ENCODE peak calls at places on chromosomes 2 and 18, in ten cellular contexts. One of them, this sample, is unnamed.

GRCh38 chr2:121690095-121690494 is 40.8 kb upstream of the CLASP1 start:
- DNase-seq in uterus: no peak
- DNase-seq in EL: no peak
- DNase-seq in H54: no peak
- DNase-seq in T-helper 1 cell: no peak
- DNase-seq in D721Med: no peak
- DNase-seq in stimulated activated CD8-positive, alpha-beta memory T cell treated with anti-CD3 and anti-CD28 coated beads, Interleukin-4, amount 100 ng/mL, for 24 hours: no peak
- DNase-seq in astrocyte of the spinal cord: no peak
- DNase-seq in activated effector memory CD4-positive, alpha-beta T cell treated with anti-CD3 and anti-CD28 coated beads, Interleukin-2, amount 50 U/mL, for 16 hours: no peak
- DNase-seq in activated CD8-positive, alpha-beta memory T cell treated with anti-CD3 and anti-CD28 coated beads, Interleukin-2, amount 50 U/mL, for 48 hours: peak; percentile 32
- DNase-seq in this sample: peak; percentile 14

GRCh38 chr18:58896268-58896667 is 31.6 kb downstream of the ZNF532 start:
- DNase-seq in uterus: no peak
- DNase-seq in EL: no peak
- DNase-seq in H54: no peak
- DNase-seq in T-helper 1 cell: no peak
- DNase-seq in D721Med: peak; percentile 83
- DNase-seq in stimulated activated CD8-positive, alpha-beta memory T cell treated with anti-CD3 and anti-CD28 coated beads, Interleukin-4, amount 100 ng/mL, for 24 hours: no peak
- DNase-seq in astrocyte of the spinal cord: no peak
- DNase-seq in activated effector memory CD4-positive, alpha-beta T cell treated with anti-CD3 and anti-CD28 coated beads, Interleukin-2, amount 50 U/mL, for 16 hours: no peak
- DNase-seq in activated CD8-positive, alpha-beta memory T cell treated with anti-CD3 and anti-CD28 coated beads, Interleukin-2, amount 50 U/mL, for 48 hours: no peak
- DNase-seq in this sample: no peak

GRCh38 chr18:70047931-70048603 is 100.4 kb upstream of the CD226 start:
- DNase-seq in uterus: no peak
- DNase-seq in EL: peak; percentile 46
- DNase-seq in H54: peak; percentile 2
- DNase-seq in T-helper 1 cell: no peak
- DNase-seq in D721Med: no peak
- DNase-seq in stimulated activated CD8-positive, alpha-beta memory T cell treated with anti-CD3 and anti-CD28 coated beads, Interleukin-4, amount 100 ng/mL, for 24 hours: no peak
- DNase-seq in astrocyte of the spinal cord: peak; percentile 47
- DNase-seq in activated effector memory CD4-positive, alpha-beta T cell treated with anti-CD3 and anti-CD28 coated beads, Interleukin-2, amount 50 U/mL, for 16 hours: no peak
- DNase-seq in activated CD8-positive, alpha-beta memory T cell treated with anti-CD3 and anti-CD28 coated beads, Interleukin-2, amount 50 U/mL, for 48 hours: no peak
- DNase-seq in this sample: peak; percentile 16

GRCh38 chr2:233100192-233100998 is 40.3 kb downstream of the INPP5D start:
- DNase-seq in uterus: no peak
- DNase-seq in EL: no peak
- DNase-seq in H54: no peak
- DNase-seq in T-helper 1 cell: peak; percentile 31
- DNase-seq in D721Med: no peak
- DNase-seq in stimulated activated CD8-positive, alpha-beta memory T cell treated with anti-CD3 and anti-CD28 coated beads, Interleukin-4, amount 100 ng/mL, for 24 hours: peak; percentile 64
- DNase-seq in astrocyte of the spinal cord: no peak
- DNase-seq in activated effector memory CD4-positive, alpha-beta T cell treated with anti-CD3 and anti-CD28 coated beads, Interleukin-2, amount 50 U/mL, for 16 hours: peak; percentile 83
- DNase-seq in activated CD8-positive, alpha-beta memory T cell treated with anti-CD3 and anti-CD28 coated beads, Interleukin-2, amount 50 U/mL, for 48 hours: peak; percentile 83
- DNase-seq in this sample: no peak

GRCh38 chr2:112711356-112711755 is 9.5 kb upstream of the NT5DC4 start:
- DNase-seq in uterus: no peak
- DNase-seq in EL: no peak
- DNase-seq in H54: no peak
- DNase-seq in T-helper 1 cell: no peak
- DNase-seq in D721Med: no peak
- DNase-seq in stimulated activated CD8-positive, alpha-beta memory T cell treated with anti-CD3 and anti-CD28 coated beads, Interleukin-4, amount 100 ng/mL, for 24 hours: no peak
- DNase-seq in astrocyte of the spinal cord: no peak
- DNase-seq in activated effector memory CD4-positive, alpha-beta T cell treated with anti-CD3 and anti-CD28 coated beads, Interleukin-2, amount 50 U/mL, for 16 hours: no peak
- DNase-seq in activated CD8-positive, alpha-beta memory T cell treated with anti-CD3 and anti-CD28 coated beads, Interleukin-2, amount 50 U/mL, for 48 hours: peak; percentile 17
- DNase-seq in this sample: no peak

GRCh38 chr2:27954771-27955384 is 64.3 kb downstream of the BABAM2 start:
- DNase-seq in uterus: peak; percentile 71
- DNase-seq in EL: peak; percentile 98
- DNase-seq in H54: no peak
- DNase-seq in T-helper 1 cell: no peak
- DNase-seq in D721Med: no peak
- DNase-seq in stimulated activated CD8-positive, alpha-beta memory T cell treated with anti-CD3 and anti-CD28 coated beads, Interleukin-4, amount 100 ng/mL, for 24 hours: peak; percentile 11
- DNase-seq in astrocyte of the spinal cord: peak; percentile 96
- DNase-seq in activated effector memory CD4-positive, alpha-beta T cell treated with anti-CD3 and anti-CD28 coated beads, Interleukin-2, amount 50 U/mL, for 16 hours: peak; percentile 77
- DNase-seq in activated CD8-positive, alpha-beta memory T cell treated with anti-CD3 and anti-CD28 coated beads, Interleukin-2, amount 50 U/mL, for 48 hours: no peak
- DNase-seq in this sample: peak; percentile 86

GRCh38 chr2:119821266-119821665 is 61.5 kb downstream of the PTPN4 start:
- DNase-seq in uterus: no peak
- DNase-seq in EL: peak; percentile 5
- DNase-seq in H54: no peak
- DNase-seq in T-helper 1 cell: no peak
- DNase-seq in D721Med: no peak
- DNase-seq in stimulated activated CD8-positive, alpha-beta memory T cell treated with anti-CD3 and anti-CD28 coated beads, Interleukin-4, amount 100 ng/mL, for 24 hours: no peak
- DNase-seq in astrocyte of the spinal cord: no peak
- DNase-seq in activated effector memory CD4-positive, alpha-beta T cell treated with anti-CD3 and anti-CD28 coated beads, Interleukin-2, amount 50 U/mL, for 16 hours: no peak
- DNase-seq in activated CD8-positive, alpha-beta memory T cell treated with anti-CD3 and anti-CD28 coated beads, Interleukin-2, amount 50 U/mL, for 48 hours: no peak
- DNase-seq in this sample: no peak

GRCh38 chr2:69225933-69226332 is 161.1 kb downstream of the GFPT1 start:
- DNase-seq in uterus: no peak
- DNase-seq in EL: no peak
- DNase-seq in H54: no peak
- DNase-seq in T-helper 1 cell: no peak
- DNase-seq in D721Med: no peak
- DNase-seq in stimulated activated CD8-positive, alpha-beta memory T cell treated with anti-CD3 and anti-CD28 coated beads, Interleukin-4, amount 100 ng/mL, for 24 hours: no peak
- DNase-seq in astrocyte of the spinal cord: peak; percentile 80
- DNase-seq in activated effector memory CD4-positive, alpha-beta T cell treated with anti-CD3 and anti-CD28 coated beads, Interleukin-2, amount 50 U/mL, for 16 hours: no peak
- DNase-seq in activated CD8-positive, alpha-beta memory T cell treated with anti-CD3 and anti-CD28 coated beads, Interleukin-2, amount 50 U/mL, for 48 hours: no peak
- DNase-seq in this sample: no peak

GRCh38 chr2:109726666-109727270 is 67.3 kb upstream of the RGPD5 start:
- DNase-seq in uterus: no peak
- DNase-seq in EL: no peak
- DNase-seq in H54: no peak
- DNase-seq in T-helper 1 cell: no peak
- DNase-seq in D721Med: no peak
- DNase-seq in stimulated activated CD8-positive, alpha-beta memory T cell treated with anti-CD3 and anti-CD28 coated beads, Interleukin-4, amount 100 ng/mL, for 24 hours: no peak
- DNase-seq in astrocyte of the spinal cord: no peak
- DNase-seq in activated effector memory CD4-positive, alpha-beta T cell treated with anti-CD3 and anti-CD28 coated beads, Interleukin-2, amount 50 U/mL, for 16 hours: no peak
- DNase-seq in activated CD8-positive, alpha-beta memory T cell treated with anti-CD3 and anti-CD28 coated beads, Interleukin-2, amount 50 U/mL, for 48 hours: peak; percentile 15
- DNase-seq in this sample: no peak

GRCh38 chr2:138818479-138818878 is 38.3 kb upstream of the NXPH2 start:
- DNase-seq in uterus: no peak
- DNase-seq in EL: no peak
- DNase-seq in H54: no peak
- DNase-seq in T-helper 1 cell: no peak
- DNase-seq in D721Med: no peak
- DNase-seq in stimulated activated CD8-positive, alpha-beta memory T cell treated with anti-CD3 and anti-CD28 coated beads, Interleukin-4, amount 100 ng/mL, for 24 hours: no peak
- DNase-seq in astrocyte of the spinal cord: no peak
- DNase-seq in activated effector memory CD4-positive, alpha-beta T cell treated with anti-CD3 and anti-CD28 coated beads, Interleukin-2, amount 50 U/mL, for 16 hours: no peak
- DNase-seq in activated CD8-positive, alpha-beta memory T cell treated with anti-CD3 and anti-CD28 coated beads, Interleukin-2, amount 50 U/mL, for 48 hours: no peak
- DNase-seq in this sample: no peak

GRCh38 chr2:236305531-236305930 is 41.3 kb upstream of the ASB18 start:
- DNase-seq in uterus: no peak
- DNase-seq in EL: no peak
- DNase-seq in H54: no peak
- DNase-seq in T-helper 1 cell: no peak
- DNase-seq in D721Med: no peak
- DNase-seq in stimulated activated CD8-positive, alpha-beta memory T cell treated with anti-CD3 and anti-CD28 coated beads, Interleukin-4, amount 100 ng/mL, for 24 hours: no peak
- DNase-seq in astrocyte of the spinal cord: no peak
- DNase-seq in activated effector memory CD4-positive, alpha-beta T cell treated with anti-CD3 and anti-CD28 coated beads, Interleukin-2, amount 50 U/mL, for 16 hours: no peak
- DNase-seq in activated CD8-positive, alpha-beta memory T cell treated with anti-CD3 and anti-CD28 coated beads, Interleukin-2, amount 50 U/mL, for 48 hours: no peak
- DNase-seq in this sample: no peak

GRCh38 chr2:33166287-33166881 is 219.6 kb downstream of the LTBP1 start:
- DNase-seq in uterus: no peak
- DNase-seq in EL: peak; percentile 50
- DNase-seq in H54: no peak
- DNase-seq in T-helper 1 cell: no peak
- DNase-seq in D721Med: no peak
- DNase-seq in stimulated activated CD8-positive, alpha-beta memory T cell treated with anti-CD3 and anti-CD28 coated beads, Interleukin-4, amount 100 ng/mL, for 24 hours: no peak
- DNase-seq in astrocyte of the spinal cord: peak; percentile 80
- DNase-seq in activated effector memory CD4-positive, alpha-beta T cell treated with anti-CD3 and anti-CD28 coated beads, Interleukin-2, amount 50 U/mL, for 16 hours: no peak
- DNase-seq in activated CD8-positive, alpha-beta memory T cell treated with anti-CD3 and anti-CD28 coated beads, Interleukin-2, amount 50 U/mL, for 48 hours: no peak
- DNase-seq in this sample: no peak

GRCh38 chr2:23550553-23550952 is 165.6 kb downstream of the KLHL29 start:
- DNase-seq in uterus: no peak
- DNase-seq in EL: no peak
- DNase-seq in H54: no peak
- DNase-seq in T-helper 1 cell: no peak
- DNase-seq in D721Med: no peak
- DNase-seq in stimulated activated CD8-positive, alpha-beta memory T cell treated with anti-CD3 and anti-CD28 coated beads, Interleukin-4, amount 100 ng/mL, for 24 hours: no peak
- DNase-seq in astrocyte of the spinal cord: peak; percentile 27
- DNase-seq in activated effector memory CD4-positive, alpha-beta T cell treated with anti-CD3 and anti-CD28 coated beads, Interleukin-2, amount 50 U/mL, for 16 hours: no peak
- DNase-seq in activated CD8-positive, alpha-beta memory T cell treated with anti-CD3 and anti-CD28 coated beads, Interleukin-2, amount 50 U/mL, for 48 hours: no peak
- DNase-seq in this sample: peak; percentile 92

GRCh38 chr2:230537531-230537976 is 121.6 kb downstream of the SP100 start:
- DNase-seq in uterus: no peak
- DNase-seq in EL: no peak
- DNase-seq in H54: no peak
- DNase-seq in T-helper 1 cell: no peak
- DNase-seq in D721Med: no peak
- DNase-seq in stimulated activated CD8-positive, alpha-beta memory T cell treated with anti-CD3 and anti-CD28 coated beads, Interleukin-4, amount 100 ng/mL, for 24 hours: no peak
- DNase-seq in astrocyte of the spinal cord: no peak
- DNase-seq in activated effector memory CD4-positive, alpha-beta T cell treated with anti-CD3 and anti-CD28 coated beads, Interleukin-2, amount 50 U/mL, for 16 hours: no peak
- DNase-seq in activated CD8-positive, alpha-beta memory T cell treated with anti-CD3 and anti-CD28 coated beads, Interleukin-2, amount 50 U/mL, for 48 hours: peak; percentile 62
- DNase-seq in this sample: no peak

GRCh38 chr2:205776139-205776538 is 93.8 kb downstream of the NRP2 start:
- DNase-seq in uterus: no peak
- DNase-seq in EL: peak; percentile 37
- DNase-seq in H54: peak; percentile 29
- DNase-seq in T-helper 1 cell: no peak
- DNase-seq in D721Med: no peak
- DNase-seq in stimulated activated CD8-positive, alpha-beta memory T cell treated with anti-CD3 and anti-CD28 coated beads, Interleukin-4, amount 100 ng/mL, for 24 hours: no peak
- DNase-seq in astrocyte of the spinal cord: no peak
- DNase-seq in activated effector memory CD4-positive, alpha-beta T cell treated with anti-CD3 and anti-CD28 coated beads, Interleukin-2, amount 50 U/mL, for 16 hours: no peak
- DNase-seq in activated CD8-positive, alpha-beta memory T cell treated with anti-CD3 and anti-CD28 coated beads, Interleukin-2, amount 50 U/mL, for 48 hours: peak; percentile 78
- DNase-seq in this sample: peak; percentile 80

GRCh38 chr2:68302281-68302680 is 17.5 kb downstream of the CNRIP1 start:
- DNase-seq in uterus: no peak
- DNase-seq in EL: peak; percentile 53
- DNase-seq in H54: peak; percentile 28
- DNase-seq in T-helper 1 cell: no peak
- DNase-seq in D721Med: no peak
- DNase-seq in stimulated activated CD8-positive, alpha-beta memory T cell treated with anti-CD3 and anti-CD28 coated beads, Interleukin-4, amount 100 ng/mL, for 24 hours: no peak
- DNase-seq in astrocyte of the spinal cord: no peak
- DNase-seq in activated effector memory CD4-positive, alpha-beta T cell treated with anti-CD3 and anti-CD28 coated beads, Interleukin-2, amount 50 U/mL, for 16 hours: no peak
- DNase-seq in activated CD8-positive, alpha-beta memory T cell treated with anti-CD3 and anti-CD28 coated beads, Interleukin-2, amount 50 U/mL, for 48 hours: no peak
- DNase-seq in this sample: no peak

GRCh38 chr2:190591437-190591836 is 56.9 kb upstream of the NEMP2 start:
- DNase-seq in uterus: no peak
- DNase-seq in EL: no peak
- DNase-seq in H54: no peak
- DNase-seq in T-helper 1 cell: no peak
- DNase-seq in D721Med: no peak
- DNase-seq in stimulated activated CD8-positive, alpha-beta memory T cell treated with anti-CD3 and anti-CD28 coated beads, Interleukin-4, amount 100 ng/mL, for 24 hours: no peak
- DNase-seq in astrocyte of the spinal cord: no peak
- DNase-seq in activated effector memory CD4-positive, alpha-beta T cell treated with anti-CD3 and anti-CD28 coated beads, Interleukin-2, amount 50 U/mL, for 16 hours: no peak
- DNase-seq in activated CD8-positive, alpha-beta memory T cell treated with anti-CD3 and anti-CD28 coated beads, Interleukin-2, amount 50 U/mL, for 48 hours: no peak
- DNase-seq in this sample: no peak

GRCh38 chr2:241981076-241981700 is 111.7 kb downstream of the RTP5 start:
- DNase-seq in uterus: no peak
- DNase-seq in EL: no peak
- DNase-seq in H54: no peak
- DNase-seq in T-helper 1 cell: no peak
- DNase-seq in D721Med: no peak
- DNase-seq in stimulated activated CD8-positive, alpha-beta memory T cell treated with anti-CD3 and anti-CD28 coated beads, Interleukin-4, amount 100 ng/mL, for 24 hours: no peak
- DNase-seq in astrocyte of the spinal cord: no peak
- DNase-seq in activated effector memory CD4-positive, alpha-beta T cell treated with anti-CD3 and anti-CD28 coated beads, Interleukin-2, amount 50 U/mL, for 16 hours: no peak
- DNase-seq in activated CD8-positive, alpha-beta memory T cell treated with anti-CD3 and anti-CD28 coated beads, Interleukin-2, amount 50 U/mL, for 48 hours: peak; percentile 37
- DNase-seq in this sample: no peak

GRCh38 chr2:68912732-68913131 is 40.0 kb downstream of the GKN2 start:
- DNase-seq in uterus: no peak
- DNase-seq in EL: no peak
- DNase-seq in H54: no peak
- DNase-seq in T-helper 1 cell: no peak
- DNase-seq in D721Med: no peak
- DNase-seq in stimulated activated CD8-positive, alpha-beta memory T cell treated with anti-CD3 and anti-CD28 coated beads, Interleukin-4, amount 100 ng/mL, for 24 hours: no peak
- DNase-seq in astrocyte of the spinal cord: no peak
- DNase-seq in activated effector memory CD4-positive, alpha-beta T cell treated with anti-CD3 and anti-CD28 coated beads, Interleukin-2, amount 50 U/mL, for 16 hours: peak; percentile 74
- DNase-seq in activated CD8-positive, alpha-beta memory T cell treated with anti-CD3 and anti-CD28 coated beads, Interleukin-2, amount 50 U/mL, for 48 hours: no peak
- DNase-seq in this sample: no peak

GRCh38 chr2:34787341-34787740 is 1188.2 kb upstream of the FAM98A start:
- DNase-seq in uterus: no peak
- DNase-seq in EL: no peak
- DNase-seq in H54: no peak
- DNase-seq in T-helper 1 cell: no peak
- DNase-seq in D721Med: no peak
- DNase-seq in stimulated activated CD8-positive, alpha-beta memory T cell treated with anti-CD3 and anti-CD28 coated beads, Interleukin-4, amount 100 ng/mL, for 24 hours: no peak
- DNase-seq in astrocyte of the spinal cord: no peak
- DNase-seq in activated effector memory CD4-positive, alpha-beta T cell treated with anti-CD3 and anti-CD28 coated beads, Interleukin-2, amount 50 U/mL, for 16 hours: no peak
- DNase-seq in activated CD8-positive, alpha-beta memory T cell treated with anti-CD3 and anti-CD28 coated beads, Interleukin-2, amount 50 U/mL, for 48 hours: no peak
- DNase-seq in this sample: no peak

GRCh38 chr18:77054606-77055428 is 77.8 kb downstream of the MBP start:
- DNase-seq in uterus: peak; percentile 75
- DNase-seq in EL: peak; percentile 90
- DNase-seq in H54: peak; percentile 35
- DNase-seq in T-helper 1 cell: peak; percentile 67
- DNase-seq in D721Med: no peak
- DNase-seq in stimulated activated CD8-positive, alpha-beta memory T cell treated with anti-CD3 and anti-CD28 coated beads, Interleukin-4, amount 100 ng/mL, for 24 hours: peak; percentile 62
- DNase-seq in astrocyte of the spinal cord: peak; percentile 94
- DNase-seq in activated effector memory CD4-positive, alpha-beta T cell treated with anti-CD3 and anti-CD28 coated beads, Interleukin-2, amount 50 U/mL, for 16 hours: peak; percentile 91
- DNase-seq in activated CD8-positive, alpha-beta memory T cell treated with anti-CD3 and anti-CD28 coated beads, Interleukin-2, amount 50 U/mL, for 48 hours: peak; percentile 85
- DNase-seq in this sample: peak; percentile 91

GRCh38 chr2:69581774-69582581 is 61.6 kb downstream of the AAK1 start:
- DNase-seq in uterus: no peak
- DNase-seq in EL: peak; percentile 79
- DNase-seq in H54: no peak
- DNase-seq in T-helper 1 cell: no peak
- DNase-seq in D721Med: no peak
- DNase-seq in stimulated activated CD8-positive, alpha-beta memory T cell treated with anti-CD3 and anti-CD28 coated beads, Interleukin-4, amount 100 ng/mL, for 24 hours: no peak
- DNase-seq in astrocyte of the spinal cord: peak; percentile 25
- DNase-seq in activated effector memory CD4-positive, alpha-beta T cell treated with anti-CD3 and anti-CD28 coated beads, Interleukin-2, amount 50 U/mL, for 16 hours: no peak
- DNase-seq in activated CD8-positive, alpha-beta memory T cell treated with anti-CD3 and anti-CD28 coated beads, Interleukin-2, amount 50 U/mL, for 48 hours: no peak
- DNase-seq in this sample: no peak

GRCh38 chr2:213231966-213232365 is 52.3 kb upstream of the SPAG16 start:
- DNase-seq in uterus: no peak
- DNase-seq in EL: no peak
- DNase-seq in H54: no peak
- DNase-seq in T-helper 1 cell: no peak
- DNase-seq in D721Med: no peak
- DNase-seq in stimulated activated CD8-positive, alpha-beta memory T cell treated with anti-CD3 and anti-CD28 coated beads, Interleukin-4, amount 100 ng/mL, for 24 hours: no peak
- DNase-seq in astrocyte of the spinal cord: no peak
- DNase-seq in activated effector memory CD4-positive, alpha-beta T cell treated with anti-CD3 and anti-CD28 coated beads, Interleukin-2, amount 50 U/mL, for 16 hours: no peak
- DNase-seq in activated CD8-positive, alpha-beta memory T cell treated with anti-CD3 and anti-CD28 coated beads, Interleukin-2, amount 50 U/mL, for 48 hours: no peak
- DNase-seq in this sample: no peak

GRCh38 chr18:78671551-78671950 is 308.1 kb upstream of the SALL3 start:
- DNase-seq in uterus: no peak
- DNase-seq in EL: no peak
- DNase-seq in H54: no peak
- DNase-seq in T-helper 1 cell: no peak
- DNase-seq in D721Med: no peak
- DNase-seq in stimulated activated CD8-positive, alpha-beta memory T cell treated with anti-CD3 and anti-CD28 coated beads, Interleukin-4, amount 100 ng/mL, for 24 hours: no peak
- DNase-seq in astrocyte of the spinal cord: no peak
- DNase-seq in activated effector memory CD4-positive, alpha-beta T cell treated with anti-CD3 and anti-CD28 coated beads, Interleukin-2, amount 50 U/mL, for 16 hours: no peak
- DNase-seq in activated CD8-positive, alpha-beta memory T cell treated with anti-CD3 and anti-CD28 coated beads, Interleukin-2, amount 50 U/mL, for 48 hours: no peak
- DNase-seq in this sample: no peak

GRCh38 chr2:130349174-130349573 is 6.5 kb downstream of the IMP4 start:
- DNase-seq in uterus: no peak
- DNase-seq in EL: no peak
- DNase-seq in H54: no peak
- DNase-seq in T-helper 1 cell: no peak
- DNase-seq in D721Med: no peak
- DNase-seq in stimulated activated CD8-positive, alpha-beta memory T cell treated with anti-CD3 and anti-CD28 coated beads, Interleukin-4, amount 100 ng/mL, for 24 hours: no peak
- DNase-seq in astrocyte of the spinal cord: no peak
- DNase-seq in activated effector memory CD4-positive, alpha-beta T cell treated with anti-CD3 and anti-CD28 coated beads, Interleukin-2, amount 50 U/mL, for 16 hours: no peak
- DNase-seq in activated CD8-positive, alpha-beta memory T cell treated with anti-CD3 and anti-CD28 coated beads, Interleukin-2, amount 50 U/mL, for 48 hours: no peak
- DNase-seq in this sample: no peak

GRCh38 chr18:48027401-48027931 is 97.0 kb upstream of the SMAD2 start:
- DNase-seq in uterus: no peak
- DNase-seq in EL: no peak
- DNase-seq in H54: no peak
- DNase-seq in T-helper 1 cell: no peak
- DNase-seq in D721Med: no peak
- DNase-seq in stimulated activated CD8-positive, alpha-beta memory T cell treated with anti-CD3 and anti-CD28 coated beads, Interleukin-4, amount 100 ng/mL, for 24 hours: no peak
- DNase-seq in astrocyte of the spinal cord: no peak
- DNase-seq in activated effector memory CD4-positive, alpha-beta T cell treated with anti-CD3 and anti-CD28 coated beads, Interleukin-2, amount 50 U/mL, for 16 hours: peak; percentile 56
- DNase-seq in activated CD8-positive, alpha-beta memory T cell treated with anti-CD3 and anti-CD28 coated beads, Interleukin-2, amount 50 U/mL, for 48 hours: no peak
- DNase-seq in this sample: peak; percentile 66

GRCh38 chr18:9366126-9366714 is 31.6 kb downstream of the TWSG1 start:
- DNase-seq in uterus: no peak
- DNase-seq in EL: peak; percentile 23
- DNase-seq in H54: no peak
- DNase-seq in T-helper 1 cell: no peak
- DNase-seq in D721Med: no peak
- DNase-seq in stimulated activated CD8-positive, alpha-beta memory T cell treated with anti-CD3 and anti-CD28 coated beads, Interleukin-4, amount 100 ng/mL, for 24 hours: no peak
- DNase-seq in astrocyte of the spinal cord: peak; percentile 52
- DNase-seq in activated effector memory CD4-positive, alpha-beta T cell treated with anti-CD3 and anti-CD28 coated beads, Interleukin-2, amount 50 U/mL, for 16 hours: no peak
- DNase-seq in activated CD8-positive, alpha-beta memory T cell treated with anti-CD3 and anti-CD28 coated beads, Interleukin-2, amount 50 U/mL, for 48 hours: no peak
- DNase-seq in this sample: peak; percentile 82

GRCh38 chr2:45470531-45470930 is 140.5 kb downstream of the SRBD1 start:
- DNase-seq in uterus: no peak
- DNase-seq in EL: no peak
- DNase-seq in H54: no peak
- DNase-seq in T-helper 1 cell: no peak
- DNase-seq in D721Med: no peak
- DNase-seq in stimulated activated CD8-positive, alpha-beta memory T cell treated with anti-CD3 and anti-CD28 coated beads, Interleukin-4, amount 100 ng/mL, for 24 hours: no peak
- DNase-seq in astrocyte of the spinal cord: no peak
- DNase-seq in activated effector memory CD4-positive, alpha-beta T cell treated with anti-CD3 and anti-CD28 coated beads, Interleukin-2, amount 50 U/mL, for 16 hours: no peak
- DNase-seq in activated CD8-positive, alpha-beta memory T cell treated with anti-CD3 and anti-CD28 coated beads, Interleukin-2, amount 50 U/mL, for 48 hours: no peak
- DNase-seq in this sample: no peak

This sample was measured in SK-MEL-5.